ENCODE peak calls at places on chromosome 13, in four cellular contexts. X is dorsolateral prefrontal cortex, N is NCI-H1105, B is psoas muscle. W is an unnamed sample.

GRCh38 chr13:36288794-36289391 is 8.7 kb downstream of the CCDC169 start:
- DNase-seq in X (no peak), N (no peak), B (no peak), W (no peak)

GRCh38 chr13:82436099-82436585 is 1446.1 kb downstream of the SLITRK1 start:
- DNase-seq in X (no peak), N (no peak), B (no peak), W (no peak)

GRCh38 chr13:29362849-29363604 is 232.5 kb downstream of the SLC7A1 start:
- DNase-seq in X (peak; percentile 45), N (peak; percentile 42), B (no peak), W (no peak)

GRCh38 chr13:67048793-67049150 is 181.4 kb downstream of the PCDH9 start:
- DNase-seq in X (no peak), N (no peak), B (no peak), W (no peak)

GRCh38 chr13:112113355-112113754 is 46.4 kb downstream of the SOX1 start:
- DNase-seq in X (no peak), N (peak; percentile 29), B (no peak), W (no peak)

GRCh38 chr13:100887729-100888151 is 213.1 kb upstream of the TMTC4 start:
- DNase-seq in X (no peak), N (no peak), B (no peak), W (no peak)

GRCh38 chr13:113654175-113654560 is 3.8 kb downstream of the ATP4B start:
- DNase-seq in X (peak; percentile 5), N (no peak), B (no peak), W (no peak)

GRCh38 chr13:35630551-35631275 is 154.2 kb upstream of the MAB21L1 start:
- DNase-seq in X (no peak), N (no peak), B (no peak), W (no peak)

GRCh38 chr13:95385808-95386207 is 84.6 kb upstream of the ABCC4 start:
- DNase-seq in X (no peak), N (no peak), B (no peak), W (no peak)

GRCh38 chr13:48567521-48568331 is 34.8 kb upstream of the RCBTB2 start:
- DNase-seq in X (no peak), N (no peak), B (no peak), W (no peak)

GRCh38 chr13:37666036-37666435 is 67.5 kb upstream of the POSTN start:
- DNase-seq in X (no peak), N (no peak), B (no peak), W (no peak)

GRCh38 chr13:66414196-66414800 is 815.8 kb downstream of the PCDH9 start:
- DNase-seq in X (no peak), N (no peak), B (no peak), W (no peak)

GRCh38 chr13:27860743-27861142 is 59.1 kb upstream of the PDX1 start:
- DNase-seq in X (no peak), N (no peak), B (no peak), W (no peak)

GRCh38 chr13:64158910-64159309 is 2743.3 kb upstream of the PCDH20 start:
- DNase-seq in X (no peak), N (no peak), B (no peak), W (no peak)

GRCh38 chr13:99028890-99029289 is 51.0 kb upstream of the DOCK9 start:
- DNase-seq in X (no peak), N (no peak), B (no peak), W (no peak)

GRCh38 chr13:39596685-39597084 is 6.3 kb downstream of the LHFPL6 start:
- DNase-seq in X (no peak), N (no peak), B (no peak), W (no peak)

GRCh38 chr13:33236021-33236420 is 49.5 kb downstream of the STARD13 start:
- DNase-seq in X (no peak), N (no peak), B (no peak), W (no peak)

GRCh38 chr13:33312150-33312908 is 26.8 kb upstream of the STARD13 start:
- DNase-seq in X (no peak), N (no peak), B (no peak), W (no peak)

W was measured in left ventricle myocardium superior.